ENCODE peak calls at places on chromosomes 4 and X, in four cellular contexts. D is CD8-positive, alpha-beta T cell; R is HepG2; T is fibroblast of lung. Y is an unnamed sample. For H3K4me1, the result is how much of the 10 kb centered on the place peaks cover.

GRCh38 chrX:45553417-45553816 is 352.7 kb upstream of the DIPK2B start:
- DNase-seq in R (no peak), T (no peak), D (no peak), Y (no peak)

GRCh38 chr4:173535165-173535737 is 5.2 kb upstream of the HAND2 start:
- DNase-seq in R (no peak), T (no peak), D (no peak), Y (no peak)

GRCh38 chr4:40194602-40195161 is 2.1 kb upstream of the RHOH start:
- DNase-seq in D (no peak), R (peak), T (no peak), Y (peak)

GRCh38 chr4:72366601-72367000 is 202.4 kb downstream of the ADAMTS3 start:
- DNase-seq in T (no peak), R (no peak), D (no peak), Y (no peak)

GRCh38 chrX:134592303-134592702 is 66.0 kb downstream of the PLAC1 start:
- DNase-seq in T (no peak), D (no peak), R (no peak), Y (no peak)

GRCh38 chrX:10011991-10012390 is 44.8 kb downstream of the CLDN34 start:
- DNase-seq in D (no peak), R (no peak), T (no peak), Y (no peak)

GRCh38 chr4:76589402-76589801 is 154.4 kb downstream of the SHROOM3 start:
- DNase-seq in D (no peak), R (no peak), T (peak), Y (peak)

GRCh38 chr4:153471691-153472080 is 5.5 kb downstream of the TMEM131L start:
- DNase-seq in T (no peak), D (no peak), R (no peak), Y (no peak)

GRCh38 chr4:144647095-144647959 is 1.4 kb downstream of the HHIP start:
- DNase-seq in R (no peak), D (no peak), T (peak), Y (no peak)

GRCh38 chrX:96770315-96770714 is 85.7 kb downstream of the DIAPH2 start:
- DNase-seq in T (peak), R (peak), D (no peak), Y (no peak)

GRCh38 chrX:13890806-13891205 is 73.9 kb upstream of the GPM6B start:
- DNase-seq in T (no peak), D (no peak), R (no peak), Y (no peak)

GRCh38 chr4:25723409-25723808 is 67.8 kb downstream of the SLC34A2 start:
- DNase-seq in R (no peak), T (peak), D (no peak), Y (no peak)

GRCh38 chr4:110508827-110509446 is 33.0 kb downstream of the ENPEP start:
- DNase-seq in T (peak), R (no peak), D (no peak), Y (peak)

GRCh38 chr4:31620476-31620875 is 900.3 kb downstream of the PCDH7 start:
- DNase-seq in T (peak), R (no peak), D (no peak), Y (no peak)

GRCh38 chrX:110201799-110202198 is 116.1 kb downstream of the AMMECR1 start:
- DNase-seq in T (no peak), D (no peak), R (no peak), Y (no peak)

GRCh38 chr4:47061435-47061834 is 30.1 kb downstream of the GABRB1 start:
- DNase-seq in R (no peak), D (no peak), T (peak), Y (no peak)

GRCh38 chr4:47002593-47002992 is 9.2 kb upstream of the GABRA4 start:
- DNase-seq in D (no peak), R (no peak), T (peak), Y (no peak)

GRCh38 chrX:81202413-81202794 is 502 bp downstream of the SH3BGRL start:
- DNase-seq in D (no peak), R (no peak), T (peak), Y (peak)

GRCh38 chrX:72305286-72306084 is at the start of gene CITED1:
- DNase-seq in R (no peak), D (no peak), T (peak), Y (no peak)

GRCh38 chrX:72307646-72308051 is 1.9 kb upstream of the CITED1 start:
- DNase-seq in T (no peak), D (no peak), R (no peak), Y (no peak)

GRCh38 chrX:72306085-72306801 is 529 bp upstream of the CITED1 start:
- DNase-seq in R (no peak), D (no peak), T (peak), Y (no peak)

GRCh38 chrX:72306851-72307645 is 1.3 kb upstream of the CITED1 start:
- DNase-seq in R (peak), D (no peak), T (peak), Y (peak)

GRCh38 chrX:72304877-72305276 is 837 bp downstream of the CITED1 start:
- DNase-seq in R (no peak), T (no peak), D (no peak), Y (no peak)
- H3K4me3 ChIP-seq in R (peak), T (no peak), D (no peak), Y (no peak)

GRCh38 chrX:132738951-132739350 is 219.5 kb downstream of the HS6ST2 start:
- DNase-seq in D (no peak), R (no peak), T (no peak), Y (no peak)

GRCh38 chrX:132741706-132742105 is 216.7 kb downstream of the HS6ST2 start:
- DNase-seq in R (no peak), D (no peak), T (peak), Y (no peak)

GRCh38 chrX:132737743-132738142 is 220.7 kb downstream of the HS6ST2 start:
- DNase-seq in R (no peak), D (peak), T (no peak), Y (no peak)

GRCh38 chrX:132743086-132743485 is 215.3 kb downstream of the HS6ST2 start:
- DNase-seq in T (no peak), D (no peak), R (no peak), Y (no peak)

DNA sequence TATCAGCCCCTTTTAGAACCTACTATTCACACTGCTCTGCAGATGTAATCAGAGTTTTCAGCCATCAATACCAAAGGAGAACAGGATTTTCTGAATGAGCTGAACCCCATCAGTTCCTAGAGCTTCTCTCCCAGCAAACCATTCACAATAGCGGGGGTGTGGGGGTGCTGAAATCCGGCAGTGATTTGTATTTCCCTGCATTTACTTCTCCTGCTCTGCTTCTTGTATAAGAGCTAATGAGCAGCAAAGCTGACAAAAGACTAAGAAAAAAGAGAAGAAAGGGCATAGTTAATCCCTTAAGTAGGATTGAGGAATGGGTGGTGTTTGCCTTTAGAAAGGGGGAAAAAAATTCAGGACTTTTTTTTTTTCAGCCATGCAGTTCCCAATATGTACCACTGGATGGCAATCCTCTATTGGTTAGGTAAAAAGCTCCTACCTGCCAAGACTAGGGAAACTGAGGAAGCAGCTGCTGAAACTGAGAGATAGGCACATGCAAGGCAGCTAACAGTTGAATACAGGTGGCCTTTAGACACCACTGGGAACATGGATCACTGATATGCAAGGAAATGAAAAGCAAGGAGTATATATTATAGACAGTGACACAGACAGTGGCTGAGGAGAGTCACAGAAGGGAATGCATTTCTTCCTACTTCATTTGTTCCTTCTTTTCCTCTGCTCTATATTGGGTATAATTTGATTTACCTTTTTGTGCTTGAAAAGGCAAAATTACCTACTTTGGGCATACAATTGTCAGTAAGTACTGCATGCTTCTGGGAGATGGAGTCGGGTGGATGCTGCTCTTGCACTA is 217.9 kb downstream of the HS6ST2 start:
- DNase-seq in T (no peak), D (no peak), R (no peak), Y (no peak)
- H3K4me1 ChIP-seq in T (under half), D (under half), R (under half), Y (under half)

GRCh38 chr4:150583287-150584197 is 1.6 kb downstream of the MAB21L2 start:
- DNase-seq in D (no peak), T (peak), R (no peak), Y (peak)

GRCh38 chr4:150582881-150583286 is 933 bp downstream of the MAB21L2 start:
- DNase-seq in R (no peak), D (no peak), T (peak), Y (no peak)

GRCh38 chr4:150581611-150582010 is 340 bp upstream of the MAB21L2 start:
- DNase-seq in R (no peak), D (no peak), T (peak), Y (peak)

GRCh38 chr4:150581206-150581605 is 745 bp upstream of the MAB21L2 start:
- DNase-seq in D (no peak), R (no peak), T (no peak), Y (no peak)

DNA sequence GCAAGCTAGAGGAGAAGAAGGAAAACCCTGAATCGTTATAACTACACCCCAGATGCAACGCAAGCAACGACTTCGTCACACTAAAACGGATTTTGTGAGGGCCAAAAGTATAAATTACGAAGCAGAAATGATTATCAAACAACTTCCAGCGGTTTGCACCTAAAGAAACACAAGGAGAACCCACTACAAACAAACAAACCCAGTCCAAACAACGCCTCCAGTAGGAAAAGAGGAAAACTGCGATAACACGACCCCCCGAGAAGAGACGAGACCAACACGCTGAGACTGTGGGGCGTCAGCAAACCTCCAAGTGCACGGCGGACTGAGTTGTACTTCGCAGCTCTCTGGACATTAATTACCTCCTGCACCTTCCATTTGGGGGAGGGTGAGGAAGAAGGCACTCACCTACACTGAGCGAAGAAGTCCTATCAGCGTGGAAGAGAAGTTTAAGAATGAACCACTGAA is at the start of gene MAB21L2:
- DNase-seq in T (peak), R (no peak), D (no peak), Y (no peak)
- TF ChIP-seq CTCF in T (no peak), R (no peak), D (no peak), Y (no peak)

DNA sequence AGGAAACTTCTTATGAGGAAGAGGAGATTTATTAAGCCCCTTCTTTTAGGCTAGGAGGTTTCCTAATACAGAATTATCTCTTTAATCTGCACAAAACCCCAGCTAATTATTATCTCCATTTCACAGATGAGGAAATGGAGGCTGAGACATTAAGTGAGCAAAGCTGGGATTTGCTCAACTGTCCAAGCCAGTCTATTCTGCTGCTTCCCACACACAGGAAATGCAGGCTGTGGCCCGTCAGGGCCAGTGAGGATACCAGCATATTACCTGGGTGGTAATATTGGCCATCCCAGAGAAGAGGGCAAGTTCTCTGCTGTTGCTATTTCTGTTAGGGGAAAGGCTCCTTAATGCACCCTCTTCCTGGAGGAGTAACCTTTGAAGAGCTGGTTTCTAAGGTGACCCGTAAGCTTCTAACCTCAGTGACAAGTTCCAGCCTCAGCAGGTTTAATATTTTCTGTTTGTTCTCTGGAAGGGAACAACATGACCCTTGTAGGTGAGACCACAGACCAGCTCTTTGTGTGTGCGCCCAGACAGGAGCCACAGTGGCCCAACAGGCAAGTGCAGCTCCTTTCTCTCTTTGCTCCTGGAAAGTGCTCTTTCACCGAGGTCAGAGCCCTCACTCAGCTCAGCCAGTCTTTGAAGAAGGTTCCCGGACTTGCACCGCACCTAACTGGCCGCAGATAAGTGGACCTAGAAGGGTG is 35.6 kb downstream of the TBC1D9 start:
- DNase-seq in R (peak), T (no peak), D (no peak), Y (no peak)
- H3K4me3 ChIP-seq in R (peak), T (no peak), D (no peak), Y (no peak)